ENCODE peak calls at places on chromosomes 7 and 10, in ten cellular contexts. Q is AG04450; M is Karpas-422; D is T follicular helper cell; T is pancreas; C is CD4-positive, alpha-beta memory T cell; A is stimulated activated CD8-positive, alpha-beta memory T cell treated with anti-CD3 and anti-CD28 coated beads, Interleukin-12 subunit alpha, Interleukin-12 subunit beta, amount 100 ng/mL, for 4 hours; B is activated CD4-positive, CD25-positive, alpha-beta regulatory T cell treated with anti-CD3 and anti-CD28 coated beads, Interleukin-2, amount 50 U/mL, for 72 hours; X is testis; O is cortex of kidney. S is an unnamed sample.
A peak's percentile ranks its signal among the peaks of the same experiment; 100 is the strongest.

GRCh38 chr7:128137096-128137655 is 103.9 kb upstream of the LEP start:
- DNase-seq in Q (no peak), X (no peak), C (no peak), T (no peak), M (no peak), D (no peak), A (no peak), B (no peak), O (no peak), S (no peak)

GRCh38 chr7:44163591-44163990 is 22.5 kb upstream of the MYL7 start:
- DNase-seq in Q (peak; percentile 90), B (no peak), T (no peak), C (no peak), M (no peak), A (no peak), O (no peak), D (no peak), X (no peak), S (peak; percentile 49)

GRCh38 chr10:112367516-112367915 is 6.4 kb upstream of the ACSL5 start:
- DNase-seq in B (no peak), X (no peak), D (no peak), O (no peak), M (no peak), T (no peak), C (no peak), A (no peak), Q (no peak), S (no peak)

GRCh38 chr7:21028990-21029337 is 242.3 kb upstream of the SP8 start:
- DNase-seq in Q (no peak), D (no peak), T (no peak), C (no peak), M (no peak), B (no peak), X (no peak), O (no peak), A (no peak), S (no peak)

GRCh38 chr7:52634996-52635395 is 400.4 kb upstream of the POM121L12 start:
- DNase-seq in B (no peak), Q (no peak), D (no peak), A (no peak), C (no peak), X (no peak), O (no peak), M (no peak), T (no peak), S (no peak)

GRCh38 chr7:50262916-50263690 is 41.4 kb upstream of the IKZF1 start:
- DNase-seq in D (no peak), A (no peak), O (no peak), T (no peak), M (peak; percentile 70), C (peak; percentile 37), Q (no peak), B (no peak), X (no peak), S (no peak)

GRCh38 chr10:96041146-96041545 is 2.2 kb upstream of the CCNJ start:
- DNase-seq in B (no peak), A (no peak), Q (no peak), M (no peak), X (no peak), C (no peak), D (no peak), O (no peak), T (no peak), S (no peak)

GRCh38 chr7:129767120-129768011 is 155.8 kb downstream of the NRF1 start:
- DNase-seq in O (no peak), A (no peak), B (no peak), Q (no peak), C (no peak), T (no peak), M (no peak), D (no peak), X (no peak), S (no peak)

GRCh38 chr10:62617702-62618451 is 186.6 kb upstream of the ADO start:
- DNase-seq in X (no peak), Q (no peak), M (no peak), C (no peak), D (no peak), B (no peak), A (no peak), T (no peak), O (no peak), S (no peak)

GRCh38 chr7:116565981-116566380 is 41.1 kb downstream of the CAV1 start:
- DNase-seq in Q (no peak), M (no peak), T (no peak), B (no peak), C (no peak), O (no peak), A (no peak), X (no peak), D (no peak), S (no peak)

GRCh38 chr10:95208702-95209391 is 14.8 kb downstream of the ACSM6 start:
- DNase-seq in T (no peak), C (no peak), B (no peak), Q (no peak), O (no peak), D (no peak), X (no peak), M (no peak), A (no peak), S (no peak)

GRCh38 chr7:133782470-133782869 is 344.7 kb upstream of the LRGUK start:
- DNase-seq in A (no peak), C (no peak), O (no peak), T (no peak), Q (no peak), M (no peak), X (no peak), B (no peak), D (no peak), S (no peak)

GRCh38 chr7:102874166-102874829 is 38.5 kb upstream of the LRRC17 start:
- DNase-seq in O (no peak), B (no peak), C (no peak), D (no peak), X (no peak), A (no peak), T (no peak), M (peak; percentile 20), Q (peak; percentile 74), S (no peak)